ENCODE peak calls at places on chromosome 5, in six cellular contexts. One of them, this sample, is unnamed.

GRCh38 chr5:97112212-97112611 is 30.2 kb downstream of the LIX1 start:
- DNase-seq in HCT116: no peak
- DNase-seq in heart right ventricle: no peak
- DNase-seq in cardiac fibroblast: no peak
- DNase-seq in ovary: no peak
- DNase-seq in A549: no peak
- DNase-seq in this sample: no peak

GRCh38 chr5:154194348-154195329 is 4.1 kb downstream of the GALNT10 start:
- DNase-seq in HCT116: no peak
- DNase-seq in heart right ventricle: no peak
- DNase-seq in cardiac fibroblast: peak
- DNase-seq in ovary: no peak
- DNase-seq in A549: no peak
- DNase-seq in this sample: no peak

GRCh38 chr5:67805666-67806348 is 409.7 kb upstream of the PIK3R1 start:
- DNase-seq in HCT116: no peak
- DNase-seq in heart right ventricle: no peak
- DNase-seq in cardiac fibroblast: no peak
- DNase-seq in ovary: no peak
- DNase-seq in A549: no peak
- DNase-seq in this sample: no peak

GRCh38 chr5:32283539-32284377 is 29.0 kb downstream of the MTMR12 start:
- DNase-seq in HCT116: no peak
- DNase-seq in heart right ventricle: no peak
- DNase-seq in cardiac fibroblast: peak
- DNase-seq in ovary: no peak
- DNase-seq in A549: no peak
- DNase-seq in this sample: no peak

GRCh38 chr5:168798065-168799023 is 219.2 kb upstream of the PANK3 start:
- DNase-seq in HCT116: no peak
- DNase-seq in heart right ventricle: no peak
- DNase-seq in cardiac fibroblast: no peak
- DNase-seq in ovary: no peak
- DNase-seq in A549: no peak
- DNase-seq in this sample: no peak

GRCh38 chr5:133116601-133117000 is 64.8 kb downstream of the HSPA4 start:
- DNase-seq in HCT116: no peak
- DNase-seq in heart right ventricle: no peak
- DNase-seq in cardiac fibroblast: no peak
- DNase-seq in ovary: no peak
- DNase-seq in A549: no peak
- DNase-seq in this sample: no peak

GRCh38 chr5:132183723-132184122 is 43.9 kb downstream of the P4HA2 start:
- DNase-seq in HCT116: no peak
- DNase-seq in heart right ventricle: no peak
- DNase-seq in cardiac fibroblast: peak
- DNase-seq in ovary: no peak
- DNase-seq in A549: no peak
- DNase-seq in this sample: no peak

GRCh38 chr5:56080375-56081052 is 85.8 kb upstream of the IL6ST start:
- DNase-seq in HCT116: no peak
- DNase-seq in heart right ventricle: no peak
- DNase-seq in cardiac fibroblast: no peak
- DNase-seq in ovary: no peak
- DNase-seq in A549: no peak
- DNase-seq in this sample: no peak

GRCh38 chr5:110751902-110752762 is 13.3 kb downstream of the SLC25A46 start:
- DNase-seq in HCT116: no peak
- DNase-seq in heart right ventricle: no peak
- DNase-seq in cardiac fibroblast: no peak
- DNase-seq in ovary: no peak
- DNase-seq in A549: no peak
- DNase-seq in this sample: no peak

GRCh38 chr5:42591026-42591425 is 165.6 kb upstream of the CCDC152 start:
- DNase-seq in HCT116: no peak
- DNase-seq in heart right ventricle: peak
- DNase-seq in cardiac fibroblast: peak
- DNase-seq in ovary: no peak
- DNase-seq in A549: no peak
- DNase-seq in this sample: peak

GRCh38 chr5:174312641-174313040 is 267.1 kb downstream of the NSG2 start:
- DNase-seq in HCT116: no peak
- DNase-seq in heart right ventricle: no peak
- DNase-seq in cardiac fibroblast: no peak
- DNase-seq in ovary: no peak
- DNase-seq in A549: no peak
- DNase-seq in this sample: no peak

GRCh38 chr5:174313615-174314014 is 268.1 kb downstream of the NSG2 start:
- DNase-seq in HCT116: no peak
- DNase-seq in heart right ventricle: no peak
- DNase-seq in cardiac fibroblast: no peak
- DNase-seq in ovary: no peak
- DNase-seq in A549: no peak
- DNase-seq in this sample: no peak

GRCh38 chr5:174311121-174311520 is 265.6 kb downstream of the NSG2 start:
- DNase-seq in HCT116: no peak
- DNase-seq in heart right ventricle: no peak
- DNase-seq in cardiac fibroblast: no peak
- DNase-seq in ovary: no peak
- DNase-seq in A549: no peak
- DNase-seq in this sample: no peak

GRCh38 chr5:174311531-174312269 is 266.2 kb downstream of the NSG2 start:
- DNase-seq in HCT116: no peak
- DNase-seq in heart right ventricle: peak
- DNase-seq in cardiac fibroblast: peak
- DNase-seq in ovary: peak
- DNase-seq in A549: peak
- DNase-seq in this sample: peak

GRCh38 chr5:174312270-174312617 is 266.7 kb downstream of the NSG2 start:
- DNase-seq in HCT116: no peak
- DNase-seq in heart right ventricle: no peak
- DNase-seq in cardiac fibroblast: no peak
- DNase-seq in ovary: no peak
- DNase-seq in A549: no peak
- DNase-seq in this sample: no peak
- TF ChIP-seq CTCF in HCT116: no peak
- TF ChIP-seq CTCF in heart right ventricle: no peak
- TF ChIP-seq CTCF in cardiac fibroblast: no peak
- TF ChIP-seq CTCF in ovary: no peak
- TF ChIP-seq CTCF in A549: no peak
- TF ChIP-seq CTCF in this sample: no peak

GRCh38 chr5:112023766-112024165 is 266.8 kb upstream of the NREP start:
- DNase-seq in HCT116: no peak
- DNase-seq in heart right ventricle: no peak
- DNase-seq in cardiac fibroblast: no peak
- DNase-seq in ovary: no peak
- DNase-seq in A549: no peak
- DNase-seq in this sample: no peak
- TF ChIP-seq CTCF in HCT116: no peak
- TF ChIP-seq CTCF in heart right ventricle: no peak
- TF ChIP-seq CTCF in cardiac fibroblast: no peak
- TF ChIP-seq CTCF in ovary: no peak
- TF ChIP-seq CTCF in A549: no peak
- TF ChIP-seq CTCF in this sample: no peak

DNA sequence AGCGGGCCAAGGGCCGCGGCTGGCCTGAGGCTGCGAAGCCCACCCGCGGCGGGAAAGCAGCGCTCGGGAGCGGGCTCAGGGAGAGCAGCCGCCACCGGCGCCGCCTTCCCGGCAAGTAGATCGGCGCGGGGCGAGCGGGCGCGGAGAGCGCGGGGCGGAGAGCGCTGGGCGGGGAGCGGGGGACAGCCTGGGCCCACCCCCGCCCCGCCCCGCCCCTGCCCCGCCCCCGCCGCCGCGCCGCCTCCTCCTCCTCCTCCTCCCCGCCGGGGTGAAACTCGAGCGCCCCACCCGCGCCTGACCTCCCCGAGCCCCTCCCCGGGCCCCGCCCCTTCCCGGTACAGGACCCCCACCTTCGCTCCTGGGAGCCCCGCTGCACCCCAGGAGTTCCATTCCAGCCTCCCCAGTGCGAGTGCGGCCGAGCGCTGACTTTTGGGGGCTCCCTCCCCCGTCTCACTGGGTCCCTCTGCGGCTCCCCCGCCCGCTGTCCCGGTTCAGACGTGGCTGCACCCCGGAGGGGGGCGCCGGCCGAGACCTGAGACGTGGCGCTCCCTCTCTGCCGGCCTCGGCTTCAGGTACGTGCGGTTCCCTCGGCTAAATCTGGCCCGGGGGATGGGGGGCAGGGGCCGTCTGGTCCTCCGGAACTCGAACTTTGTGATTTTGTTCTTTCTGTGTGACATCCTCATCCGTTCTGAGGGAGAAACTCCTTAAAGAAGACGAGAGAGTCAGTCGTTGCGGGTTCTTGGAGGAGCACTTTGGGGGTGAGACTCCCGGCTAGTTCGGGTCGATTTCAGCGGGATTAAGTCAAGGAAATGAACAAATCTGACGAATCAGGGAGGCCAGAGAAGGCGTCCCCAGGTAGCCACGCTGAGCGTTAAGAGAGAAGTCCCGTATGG is at the start of gene SEMA5A:
- DNase-seq in HCT116: no peak
- DNase-seq in heart right ventricle: peak
- DNase-seq in cardiac fibroblast: peak
- DNase-seq in ovary: peak
- DNase-seq in A549: no peak
- DNase-seq in this sample: peak
- TF ChIP-seq CTCF in HCT116: no peak
- TF ChIP-seq CTCF in heart right ventricle: no peak
- TF ChIP-seq CTCF in cardiac fibroblast: peak
- TF ChIP-seq CTCF in ovary: no peak
- TF ChIP-seq CTCF in A549: no peak
- TF ChIP-seq CTCF in this sample: no peak

DNA sequence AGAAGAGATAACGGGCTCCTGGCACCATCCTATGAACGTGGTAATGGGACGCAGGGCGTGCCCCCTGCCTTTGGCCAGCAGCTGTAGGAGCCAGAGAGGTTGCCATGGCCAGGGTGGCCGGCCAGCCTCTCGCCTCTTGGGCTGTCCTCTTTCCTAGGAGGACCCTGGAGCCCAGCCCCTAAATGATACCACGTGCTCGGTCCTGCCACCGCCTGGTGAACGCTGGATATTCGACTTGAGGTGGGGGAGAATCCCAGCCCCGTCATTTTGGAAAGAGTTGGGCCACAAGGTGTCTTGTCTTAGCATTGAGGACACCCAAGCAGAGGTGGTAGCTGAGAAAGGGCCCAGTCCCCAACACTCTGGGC is 391 bp upstream of the NRG2 start:
- DNase-seq in HCT116: no peak
- DNase-seq in heart right ventricle: no peak
- DNase-seq in cardiac fibroblast: no peak
- DNase-seq in ovary: no peak
- DNase-seq in A549: peak
- DNase-seq in this sample: peak
- TF ChIP-seq CTCF in HCT116: no peak
- TF ChIP-seq CTCF in heart right ventricle: no peak
- TF ChIP-seq CTCF in cardiac fibroblast: no peak
- TF ChIP-seq CTCF in ovary: no peak
- TF ChIP-seq CTCF in A549: peak
- TF ChIP-seq CTCF in this sample: peak

DNA sequence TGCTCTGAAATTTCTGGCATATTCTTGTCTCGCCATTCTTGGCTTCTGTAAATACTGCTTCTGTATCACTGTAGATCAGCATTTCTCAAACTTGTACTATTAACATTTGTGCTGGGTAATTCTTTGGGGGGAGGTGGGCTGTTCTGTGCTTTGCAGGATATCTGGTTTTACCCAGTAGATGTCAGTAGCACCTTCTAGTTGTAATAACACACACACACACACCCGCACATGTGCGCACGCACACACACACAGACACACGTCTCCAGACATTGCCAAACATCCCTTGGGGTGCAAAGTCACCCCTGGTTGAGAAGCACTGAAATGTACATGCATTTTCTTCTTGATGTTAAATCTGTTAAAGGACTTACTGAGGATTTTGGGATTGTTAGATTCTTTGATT is 304.1 kb downstream of the MAT2B start:
- DNase-seq in HCT116: no peak
- DNase-seq in heart right ventricle: no peak
- DNase-seq in cardiac fibroblast: peak
- DNase-seq in ovary: no peak
- DNase-seq in A549: no peak
- DNase-seq in this sample: no peak
- TF ChIP-seq CTCF in HCT116: no peak
- TF ChIP-seq CTCF in heart right ventricle: no peak
- TF ChIP-seq CTCF in cardiac fibroblast: no peak
- TF ChIP-seq CTCF in ovary: no peak
- TF ChIP-seq CTCF in A549: no peak
- TF ChIP-seq CTCF in this sample: no peak